ENCODE peak calls at places on chromosomes 7 and 10, in six cellular contexts. W, J, S, I, N and A are unnamed samples.

GRCh38 chr7:84100866-84101265 is 93.7 kb downstream of the SEMA3A start:
- DNase-seq in I (no peak), J (peak), W (peak), S (no peak), N (no peak), A (no peak)

GRCh38 chr7:2029936-2030335 is 202.8 kb downstream of the MAD1L1 start:
- DNase-seq in S (no peak), I (no peak), W (no peak), N (no peak), J (no peak), A (no peak)

GRCh38 chr7:118104812-118105441 is 79.0 kb upstream of the LSM8 start:
- DNase-seq in W (peak), I (no peak), N (no peak), J (peak), S (peak), A (peak)

GRCh38 chr10:68105820-68106219 is 3.5 kb upstream of the MYPN start:
- DNase-seq in N (no peak), I (no peak), J (no peak), S (no peak), W (no peak), A (no peak)

GRCh38 chr10:104077282-104078151 is 8.2 kb downstream of the COL17A1 start:
- DNase-seq in N (no peak), I (no peak), J (no peak), W (peak), S (no peak), A (no peak)

GRCh38 chr10:26503911-26504310 is 65.8 kb downstream of the APBB1IP start:
- DNase-seq in I (no peak), S (peak), J (peak), N (no peak), W (no peak), A (peak)

GRCh38 chr10:99203310-99203709 is 32.3 kb downstream of the HPSE2 start:
- DNase-seq in J (no peak), I (no peak), N (no peak), S (no peak), W (no peak), A (no peak)

GRCh38 chr10:86410542-86411124 is 44.0 kb upstream of the GRID1 start:
- DNase-seq in I (peak), W (no peak), N (no peak), J (peak), S (no peak), A (peak)

GRCh38 chr10:6089334-6090219 is 743 bp downstream of the RBM17 start:
- DNase-seq in I (peak), S (peak), J (no peak), N (no peak), W (peak), A (peak)

GRCh38 chr10:112587709-112588108 is 140.7 kb downstream of the VTI1A start:
- DNase-seq in I (no peak), N (no peak), J (no peak), S (no peak), W (no peak), A (no peak)

GRCh38 chr10:64091889-64092288 is 570.7 kb downstream of the REEP3 start:
- DNase-seq in N (no peak), I (peak), W (no peak), J (peak), S (peak), A (peak)

GRCh38 chr10:55631071-55631654 is 729.9 kb downstream of the ZWINT start:
- DNase-seq in W (peak), N (no peak), I (no peak), S (peak), J (peak), A (no peak)

GRCh38 chr7:4602905-4603842 is 78.9 kb upstream of the FOXK1 start:
- DNase-seq in S (no peak), I (no peak), J (no peak), N (no peak), W (no peak), A (no peak)

GRCh38 chr7:11203224-11203623 is 229.6 kb downstream of the PHF14 start:
- DNase-seq in J (no peak), S (no peak), I (no peak), W (no peak), N (no peak), A (no peak)

GRCh38 chr7:22152690-22153089 is 204.3 kb downstream of the RAPGEF5 start:
- DNase-seq in I (no peak), W (no peak), S (no peak), J (no peak), N (no peak), A (no peak)

GRCh38 chr10:87636313-87636915 is 23.3 kb upstream of the PAPSS2 start:
- DNase-seq in N (no peak), S (no peak), J (no peak), I (no peak), W (no peak), A (no peak)

GRCh38 chr7:18357691-18358090 is 137.9 kb upstream of the HDAC9 start:
- DNase-seq in W (no peak), S (no peak), N (no peak), J (peak), I (no peak), A (peak)

GRCh38 chr7:1900847-1901246 is 230.8 kb downstream of the ELFN1 start:
- DNase-seq in I (no peak), S (no peak), J (no peak), W (no peak), N (no peak), A (no peak)

GRCh38 chr7:80428161-80429054 is 83.5 kb downstream of the GNAT3 start:
- DNase-seq in J (peak), N (no peak), S (peak), I (peak), W (peak), A (peak)

GRCh38 chr7:34869016-34869415 is 168.3 kb downstream of the DPY19L1 start:
- DNase-seq in W (no peak), S (no peak), N (no peak), J (no peak), I (no peak), A (no peak)

GRCh38 chr10:125878957-125879835 is 1.9 kb downstream of the DHX32 start:
- DNase-seq in S (no peak), J (peak), I (peak), W (peak), N (no peak), A (peak)

GRCh38 chr7:106736508-106737201 is 75.7 kb upstream of the CCDC71L start:
- DNase-seq in J (peak), W (peak), I (peak), N (peak), S (peak), A (peak)

GRCh38 chr10:123134915-123135414 is 805 bp upstream of the HMX3 start:
- DNase-seq in I (no peak), S (peak), W (no peak), J (no peak), N (no peak), A (peak)
- H3K4me3 ChIP-seq in I (no peak), S (peak), W (no peak), J (peak), N (peak), A (peak)

DNA sequence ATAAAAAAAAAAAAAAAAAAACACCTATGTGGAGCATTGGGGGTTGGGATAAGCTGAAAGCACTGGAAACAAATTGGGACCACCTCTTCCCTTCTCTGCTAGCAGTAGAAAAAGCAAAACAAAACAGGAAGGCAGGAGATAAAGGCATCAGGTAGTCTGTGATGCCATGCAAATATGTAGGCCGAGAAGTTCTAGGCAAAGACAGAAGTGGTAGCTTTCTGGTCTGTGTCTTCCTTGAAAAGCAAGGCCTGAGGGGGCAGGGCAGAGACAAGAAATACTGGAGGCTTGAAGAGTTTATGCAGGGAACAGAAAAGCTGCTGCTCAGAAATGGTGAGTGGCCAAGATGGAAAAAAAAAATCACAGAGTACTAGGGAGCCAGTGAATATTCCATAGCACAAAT is 111.1 kb downstream of the ELMO1 start:
- DNase-seq in S (no peak), N (no peak), I (no peak), J (no peak), W (no peak), A (no peak)
- TF ChIP-seq MYC in S (no peak), N (no peak), I (no peak), J (no peak), W (no peak), A (no peak)

GRCh38 chr10:74377476-74377875 is 226.5 kb downstream of the ADK start:
- DNase-seq in W (no peak), I (peak), N (no peak), S (no peak), J (no peak), A (no peak)
- TF ChIP-seq MAX in W (no peak), I (no peak), N (no peak), S (no peak), J (no peak), A (no peak)

GRCh38 chr10:128958881-128959690 is 508.0 kb upstream of the MGMT start:
- DNase-seq in S (no peak), W (no peak), I (no peak), J (no peak), N (no peak), A (no peak)
- H3K4me3 ChIP-seq in S (no peak), W (no peak), I (no peak), J (no peak), N (no peak), A (no peak)

GRCh38 chr7:155709453-155709852 is 65.0 kb downstream of the RBM33 start:
- DNase-seq in S (no peak), N (no peak), J (no peak), W (no peak), I (no peak), A (no peak)
- TF ChIP-seq MYC in S (no peak), N (no peak), J (no peak), W (no peak), I (no peak), A (no peak)

GRCh38 chr10:92857904-92858514 is 9.7 kb downstream of the EXOC6 start:
- DNase-seq in N (no peak), I (no peak), W (no peak), S (no peak), J (no peak), A (no peak)
- TF ChIP-seq MAX in N (no peak), I (no peak), W (no peak), S (no peak), J (no peak), A (no peak)

GRCh38 chr7:123745437-123745836 is 3.4 kb downstream of the WASL start:
- DNase-seq in I (no peak), W (no peak), J (no peak), N (no peak), S (no peak), A (no peak)
- H3K4me3 ChIP-seq in I (no peak), W (no peak), J (no peak), N (peak), S (peak), A (peak)

DNA sequence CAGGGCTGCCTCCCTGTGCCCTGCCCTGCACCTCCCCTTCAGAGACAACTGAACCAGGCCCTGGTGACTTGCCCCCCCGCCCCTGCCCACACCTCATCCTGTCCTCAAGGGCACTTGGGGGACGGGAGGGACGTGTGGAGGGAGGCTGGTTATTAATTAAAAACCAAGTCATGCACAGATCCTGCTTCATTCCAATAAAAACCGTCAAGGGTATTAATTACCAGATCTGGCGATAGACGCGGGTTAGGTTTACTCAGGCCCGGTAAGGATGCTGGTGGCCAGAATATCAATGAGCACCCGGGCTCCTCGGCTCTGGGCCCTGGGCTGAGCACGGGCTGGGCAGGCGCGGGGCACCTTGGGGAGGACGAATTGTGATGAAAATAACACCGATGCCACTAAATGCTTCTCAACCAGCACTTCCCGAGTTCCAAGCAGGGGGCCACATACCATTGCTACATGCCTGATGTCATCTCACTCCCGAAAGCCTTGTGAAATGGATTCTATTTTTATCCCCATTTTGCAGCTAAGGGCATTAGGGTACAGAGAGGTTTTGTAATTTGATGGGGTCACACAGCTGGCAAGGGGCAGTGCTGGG is 24.5 kb upstream of the GTF2IRD1 start:
- DNase-seq in J (peak), I (no peak), N (no peak), S (no peak), W (no peak), A (peak)
- TF ChIP-seq MYC in J (no peak), I (no peak), N (no peak), S (no peak), W (no peak), A (no peak)

GRCh38 chr10:72952901-72953223 is 1.7 kb downstream of the PLA2G12B start:
- DNase-seq in N (no peak), W (no peak), J (no peak), I (peak), S (no peak), A (no peak)

GRCh38 chr10:72952189-72952900 is 2.3 kb downstream of the PLA2G12B start:
- DNase-seq in N (no peak), I (peak), W (no peak), J (no peak), S (no peak), A (no peak)

GRCh38 chr10:72951760-72952159 is 2.8 kb downstream of the PLA2G12B start:
- DNase-seq in S (no peak), J (no peak), W (no peak), N (no peak), I (no peak), A (no peak)

GRCh38 chr10:72946963-72947362 is 7.6 kb downstream of the PLA2G12B start:
- DNase-seq in N (no peak), J (no peak), I (no peak), W (no peak), S (no peak), A (no peak)

DNA sequence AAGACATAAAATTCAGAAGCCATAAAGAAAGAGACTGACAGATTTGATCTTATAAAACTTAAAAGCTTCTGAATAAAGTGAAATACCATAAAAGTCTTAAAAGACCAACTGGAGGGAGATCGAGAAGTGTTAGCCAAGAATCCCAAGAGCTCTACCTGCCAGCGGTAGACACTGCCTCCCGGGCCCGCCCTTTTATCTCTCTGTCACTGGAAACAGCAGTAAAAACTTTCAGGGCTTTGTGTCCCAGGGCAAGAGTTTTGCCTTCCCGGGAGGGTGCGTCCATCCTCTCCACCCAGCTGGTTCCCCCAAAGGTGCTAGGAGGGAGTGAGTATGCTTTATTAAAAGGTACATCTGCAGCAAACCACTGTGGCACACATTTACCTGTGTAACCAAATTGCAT is 5.8 kb downstream of the PLA2G12B start:
- DNase-seq in J (no peak), N (no peak), W (no peak), I (no peak), S (peak), A (no peak)
- TF ChIP-seq MAX in J (no peak), N (no peak), W (no peak), I (no peak), S (no peak), A (no peak)